ENCODE peak calls at places on chromosome X, in four cellular contexts. P is A549, Q is K562, T is GM12878. Y is an unnamed sample.

GRCh38 chrX:57528670-57529255 is 63.0 kb upstream of the ZXDB start:
- DNase-seq in P (no peak), Q (no peak), T (no peak), Y (peak; percentile 1)

GRCh38 chrX:69080912-69081465 is 84.3 kb downstream of the PJA1 start:
- DNase-seq in P (no peak), Q (no peak), T (no peak), Y (no peak)

GRCh38 chrX:9927638-9928037 is 39.5 kb upstream of the CLDN34 start:
- DNase-seq in P (no peak), Q (no peak), T (no peak), Y (no peak)

GRCh38 chrX:130083656-130084382 is 26.5 kb downstream of the ELF4 start:
- DNase-seq in P (no peak), Q (no peak), T (no peak), Y (no peak)

GRCh38 chrX:111483140-111483539 is 28.3 kb upstream of the SERTM2 start:
- DNase-seq in P (no peak), Q (no peak), T (no peak), Y (no peak)

GRCh38 chrX:43333543-43333942 is 322.6 kb upstream of the MAOA start:
- DNase-seq in P (no peak), Q (no peak), T (no peak), Y (no peak)

GRCh38 chrX:45794323-45794994 is 593.8 kb upstream of the DIPK2B start:
- DNase-seq in P (no peak), Q (no peak), T (no peak), Y (no peak)

GRCh38 chrX:154444001-154444754 is at the start of gene FAM50A:
- DNase-seq in P (peak; percentile 79), Q (peak; percentile 88), T (no peak), Y (peak; percentile 42)

GRCh38 chrX:44314259-44314734 is 29.2 kb downstream of the EFHC2 start:
- DNase-seq in P (no peak), Q (peak; percentile 92), T (no peak), Y (peak; percentile 35)

GRCh38 chrX:119041175-119041574 is 31.6 kb upstream of the CT47C1 start:
- DNase-seq in P (peak; percentile 44), Q (peak; percentile 54), T (no peak), Y (peak; percentile 88)

GRCh38 chrX:1011632-1012283 is 200.7 kb downstream of the CRLF2 start:
- DNase-seq in P (no peak), Q (no peak), T (no peak), Y (no peak)

GRCh38 chrX:82320554-82320953 is 1118.7 kb downstream of the SH3BGRL start:
- DNase-seq in P (no peak), Q (no peak), T (no peak), Y (no peak)

GRCh38 chrX:115494133-115494532 is 66.8 kb upstream of the PLS3 start:
- DNase-seq in P (no peak), Q (no peak), T (no peak), Y (peak; percentile 9)

GRCh38 chrX:11781133-11781532 is 23.1 kb downstream of the MSL3 start:
- DNase-seq in P (no peak), Q (no peak), T (no peak), Y (no peak)

GRCh38 chrX:99078301-99078700 is 1331.8 kb downstream of the PCDH19 start:
- DNase-seq in P (no peak), Q (no peak), T (no peak), Y (no peak)

GRCh38 chrX:40845331-40845911 is 110.1 kb upstream of the MED14 start:
- DNase-seq in P (no peak), Q (no peak), T (no peak), Y (peak; percentile 95)

GRCh38 chrX:112510629-112511028 is 169.1 kb downstream of the LHFPL1 start:
- DNase-seq in P (no peak), Q (no peak), T (no peak), Y (no peak)

GRCh38 chrX:38803286-38803608 is 2.0 kb downstream of the MID1IP1 start:
- DNase-seq in P (no peak), Q (no peak), T (no peak), Y (no peak)

GRCh38 chrX:32847921-32848320 is 363.4 kb downstream of the DMD start:
- DNase-seq in P (no peak), Q (no peak), T (no peak), Y (no peak)

GRCh38 chrX:23888887-23889501 is 18.7 kb downstream of the APOO start:
- DNase-seq in P (no peak), Q (no peak), T (no peak), Y (peak; percentile 42)

GRCh38 chrX:9285342-9285771 is 179.5 kb upstream of the TBL1X start:
- DNase-seq in P (no peak), Q (no peak), T (no peak), Y (no peak)

GRCh38 chrX:36974896-36975295 is 33.3 kb upstream of the FAM47C start:
- DNase-seq in P (no peak), Q (no peak), T (no peak), Y (no peak)

GRCh38 chrX:156004256-156004655 is 6.8 kb downstream of the IL9R start:
- DNase-seq in P (no peak), Q (no peak), T (no peak), Y (no peak)

GRCh38 chrX:78168065-78168464 is 28.6 kb upstream of the TAF9B start:
- DNase-seq in P (no peak), Q (no peak), T (no peak), Y (no peak)

GRCh38 chrX:81120936-81121351 is 80.8 kb downstream of the HMGN5 start:
- DNase-seq in P (peak; percentile 13), Q (peak; percentile 17), T (peak; percentile 30), Y (peak; percentile 48)

GRCh38 chrX:85993539-85994197 is 53.7 kb downstream of the CHM start:
- DNase-seq in P (no peak), Q (no peak), T (no peak), Y (peak; percentile 27)

GRCh38 chrX:47644557-47645091 is 5.7 kb downstream of the ELK1 start:
- DNase-seq in P (peak; percentile 57), Q (peak; percentile 33), T (no peak), Y (peak; percentile 44)

GRCh38 chrX:110741213-110741796 is 54.3 kb downstream of the CHRDL1 start:
- DNase-seq in P (no peak), Q (no peak), T (no peak), Y (peak; percentile 73)

GRCh38 chrX:66164470-66164869 is 423 bp downstream of the HEPH start:
- DNase-seq in P (no peak), Q (no peak), T (no peak), Y (no peak)

GRCh38 chrX:10618911-10619310 is 1.5 kb downstream of the MID1 start:
- DNase-seq in P (no peak), Q (no peak), T (no peak), Y (no peak)

GRCh38 chrX:45622538-45622937 is 421.9 kb upstream of the DIPK2B start:
- DNase-seq in P (no peak), Q (no peak), T (no peak), Y (peak; percentile 65)

GRCh38 chrX:29044802-29045201 is 457.6 kb downstream of the IL1RAPL1 start:
- DNase-seq in P (no peak), Q (no peak), T (no peak), Y (peak; percentile 26)

GRCh38 chrX:101260435-101260834 is 30.7 kb downstream of the TAF7L start:
- DNase-seq in P (peak; percentile 8), Q (peak; percentile 46), T (no peak), Y (no peak)

GRCh38 chrX:154490021-154490413 is 412 bp downstream of the SLC10A3 start:
- DNase-seq in P (peak; percentile 31), Q (peak; percentile 28), T (no peak), Y (peak; percentile 45)

GRCh38 chrX:67544281-67544680 is 460 bp downstream of the AR start:
- DNase-seq in P (no peak), Q (no peak), T (no peak), Y (no peak)

GRCh38 chrX:117752745-117753144 is 363.9 kb downstream of the KLHL13 start:
- DNase-seq in P (no peak), Q (no peak), T (no peak), Y (no peak)
- TF ChIP-seq CEBPB in P (no peak), Q (no peak), T (peak; percentile 52), Y (no peak)

GRCh38 chrX:70496491-70496890 is 51.9 kb downstream of the DLG3 start:
- DNase-seq in P (no peak), Q (no peak), T (no peak), Y (no peak)

GRCh38 chrX:70500826-70501225 is 56.2 kb downstream of the DLG3 start:
- DNase-seq in P (no peak), Q (no peak), T (no peak), Y (no peak)

GRCh38 chrX:70494441-70494840 is 49.8 kb downstream of the DLG3 start:
- DNase-seq in P (peak; percentile 13), Q (no peak), T (no peak), Y (peak; percentile 20)

GRCh38 chrX:70498129-70498528 is 53.5 kb downstream of the DLG3 start:
- DNase-seq in P (no peak), Q (no peak), T (no peak), Y (no peak)

GRCh38 chrX:70497026-70497425 is 52.4 kb downstream of the DLG3 start:
- DNase-seq in P (no peak), Q (no peak), T (no peak), Y (no peak)
- TF ChIP-seq SMC3 in P (no peak), Q (no peak), T (no peak), Y (no peak)

GRCh38 chrX:72396117-72396516 is 90.4 kb upstream of the CITED1 start:
- DNase-seq in P (no peak), Q (no peak), T (no peak), Y (no peak)
- TF ChIP-seq CEBPB in P (no peak), Q (no peak), T (no peak), Y (no peak)

GRCh38 chrX:16444353-16444752 is 205.6 kb upstream of the S100G start:
- DNase-seq in P (no peak), Q (no peak), T (no peak), Y (peak; percentile 89)

GRCh38 chrX:16445166-16445752 is 204.7 kb upstream of the S100G start:
- DNase-seq in P (peak; percentile 15), Q (peak; percentile 29), T (no peak), Y (peak; percentile 47)
- TF ChIP-seq SMC3 in P (peak; percentile 38), Q (peak; percentile 43), T (peak; percentile 58), Y (peak; percentile 43)

Y was measured in IMR-90.